ENCODE peak calls at places on chromosomes 6 and 20, in ten cellular contexts. M, L, C, Z, H, A, W, E, P and F are unnamed samples.

GRCh38 chr20:25277051-25277801 is 29.3 kb downstream of the PYGB start:
- DNase-seq in M (no peak), L (peak; percentile 39), C (no peak), Z (peak; percentile 37), H (no peak), A (no peak), W (peak; percentile 71), E (no peak), P (no peak), F (no peak)

GRCh38 chr6:81814365-81815109 is 62.1 kb upstream of the TENT5A start:
- DNase-seq in M (peak; percentile 44), L (no peak), C (no peak), Z (no peak), H (no peak), A (peak; percentile 51), W (no peak), E (no peak), P (no peak), F (peak; percentile 3)

GRCh38 chr6:113930183-113930582 is 40.8 kb downstream of the HDAC2 start:
- DNase-seq in M (no peak), L (no peak), C (no peak), Z (no peak), H (no peak), A (no peak), W (no peak), E (no peak), P (no peak), F (no peak)

GRCh38 chr20:63625771-63626423 is 1.0 kb downstream of the GMEB2 start:
- DNase-seq in M (peak; percentile 51), L (no peak), C (peak; percentile 62), Z (peak; percentile 44), H (no peak), A (peak; percentile 12), W (peak; percentile 46), E (peak; percentile 22), P (peak; percentile 24), F (no peak)

GRCh38 chr6:41408576-41408975 is 73.2 kb downstream of the NCR2 start:
- DNase-seq in M (no peak), L (no peak), C (no peak), Z (no peak), H (no peak), A (no peak), W (no peak), E (no peak), P (no peak), F (no peak)

GRCh38 chr6:33384581-33385020 is 7.0 kb upstream of the KIFC1 start:
- DNase-seq in M (peak; percentile 63), L (no peak), C (no peak), Z (no peak), H (no peak), A (peak; percentile 67), W (no peak), E (peak; percentile 38), P (no peak), F (peak; percentile 58)

GRCh38 chr6:52513896-52514295 is 63.0 kb downstream of the TRAM2 start:
- DNase-seq in M (no peak), L (no peak), C (no peak), Z (no peak), H (no peak), A (no peak), W (no peak), E (no peak), P (no peak), F (no peak)

GRCh38 chr20:16580596-16580995 is 7.3 kb upstream of the KIF16B start:
- DNase-seq in M (no peak), L (no peak), C (no peak), Z (no peak), H (no peak), A (no peak), W (no peak), E (no peak), P (no peak), F (no peak)

GRCh38 chr6:110140650-110141049 is 38.8 kb downstream of the WASF1 start:
- DNase-seq in M (peak; percentile 15), L (no peak), C (no peak), Z (no peak), H (no peak), A (peak; percentile 18), W (no peak), E (peak; percentile 51), P (no peak), F (peak; percentile 57)

GRCh38 chr6:44043479-44044153 is 83.6 kb downstream of the MRPL14 start:
- DNase-seq in M (no peak), L (peak; percentile 43), C (peak; percentile 68), Z (peak; percentile 40), H (no peak), A (no peak), W (peak; percentile 60), E (no peak), P (no peak), F (no peak)

GRCh38 chr6:158152659-158153058 is 15.4 kb downstream of the SERAC1 start:
- DNase-seq in M (no peak), L (no peak), C (no peak), Z (no peak), H (no peak), A (peak; percentile 59), W (no peak), E (no peak), P (no peak), F (no peak)

GRCh38 chr6:8157839-8158238 is 55.5 kb upstream of the EEF1E1 start:
- DNase-seq in M (no peak), L (no peak), C (no peak), Z (no peak), H (no peak), A (no peak), W (no peak), E (no peak), P (no peak), F (no peak)

GRCh38 chr6:56708810-56709597 is 66.3 kb upstream of the DST start:
- DNase-seq in M (peak; percentile 79), L (no peak), C (peak; percentile 52), Z (no peak), H (no peak), A (peak; percentile 85), W (no peak), E (no peak), P (no peak), F (peak; percentile 79)

DNA sequence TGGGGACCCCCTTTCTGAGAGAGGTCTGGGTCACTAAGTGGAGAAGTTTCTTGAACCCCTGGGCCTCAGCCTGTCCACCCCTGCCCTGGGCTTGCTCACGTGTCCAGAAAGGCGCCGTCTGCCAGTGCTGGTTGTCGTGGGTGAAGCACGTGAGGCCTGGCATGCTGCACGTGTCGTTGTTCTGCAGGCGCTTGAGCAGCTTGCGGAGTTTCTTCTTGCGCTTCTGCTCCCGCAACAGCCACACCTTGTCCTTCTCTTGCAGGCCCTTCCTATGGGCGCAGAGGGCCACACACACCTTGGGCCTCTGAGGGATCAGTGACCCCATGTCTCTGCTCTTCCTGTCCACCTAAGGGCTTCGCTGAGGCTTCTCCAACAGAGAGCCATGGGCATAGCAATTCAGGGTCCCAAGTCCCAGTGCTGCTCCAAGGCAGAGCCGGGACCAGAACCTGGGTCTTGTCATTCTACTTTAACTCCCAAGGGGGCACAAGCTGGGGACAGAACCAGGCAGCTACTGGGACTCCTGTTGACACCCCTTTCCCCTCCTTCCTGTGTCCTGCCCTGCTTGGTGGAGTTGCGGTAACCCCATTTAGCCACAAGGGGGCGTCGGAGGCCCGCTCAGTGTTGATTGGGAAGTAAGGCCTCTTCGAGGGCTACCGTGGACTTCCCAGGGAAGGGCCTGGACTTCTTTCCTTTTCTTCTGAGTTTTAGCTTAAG is 121.8 kb downstream of the SULF2 start:
- DNase-seq in M (peak; percentile 62), L (peak; percentile 87), C (peak; percentile 88), Z (peak; percentile 83), H (peak; percentile 40), A (peak; percentile 86), W (peak; percentile 69), E (peak; percentile 64), P (peak; percentile 73), F (peak; percentile 69)
- TF ChIP-seq CTCF in M (peak; percentile 96), L (peak; percentile 94), C (peak; percentile 92), Z (peak; percentile 98), H (peak; percentile 98), A (peak; percentile 98), W (peak; percentile 99), E (peak; percentile 98), P (peak; percentile 87), F (peak; percentile 99)

DNA sequence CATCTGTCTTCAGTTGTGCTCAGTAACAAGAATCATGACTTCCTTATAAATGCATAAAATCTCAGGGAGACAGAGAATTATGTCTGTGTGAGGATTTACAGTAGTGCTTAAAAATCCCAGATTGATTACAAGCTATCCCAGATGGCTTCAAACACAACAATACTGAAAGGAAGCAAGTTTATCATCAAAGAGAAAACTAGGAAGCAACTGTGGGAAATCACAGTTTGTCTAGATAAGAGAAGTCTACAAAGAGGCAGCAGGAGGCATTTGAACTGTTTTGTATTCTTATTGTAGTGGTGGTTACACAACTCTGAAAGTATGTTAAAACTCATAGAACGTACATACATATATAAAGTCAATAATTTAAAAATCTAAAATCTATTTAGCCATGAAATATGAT is 104.4 kb upstream of the SALL4 start:
- DNase-seq in M (no peak), L (no peak), C (no peak), Z (no peak), H (no peak), A (no peak), W (no peak), E (no peak), P (no peak), F (no peak)
- TF ChIP-seq CTCF in M (no peak), L (no peak), C (no peak), Z (no peak), H (no peak), A (no peak), W (no peak), E (no peak), P (no peak), F (no peak)

DNA sequence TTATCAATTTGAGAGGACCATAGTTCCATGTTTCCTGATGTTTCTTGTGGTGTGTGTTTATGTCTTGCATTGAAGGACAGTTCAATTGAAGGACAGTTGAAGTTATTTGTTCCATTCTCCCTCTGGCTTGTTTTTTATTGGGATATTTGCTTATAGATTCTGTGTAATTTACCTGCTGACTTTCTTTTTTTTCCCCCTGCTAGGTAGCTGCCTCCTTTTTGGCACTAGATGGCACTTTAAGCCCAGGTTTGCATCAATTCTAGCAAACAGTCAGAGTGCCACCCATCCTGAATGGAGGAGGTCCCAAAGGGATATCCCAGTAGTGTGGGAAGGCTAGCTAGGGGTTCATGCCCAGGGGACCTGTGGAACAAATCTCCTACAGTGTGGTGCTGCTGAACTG is 78.1 kb downstream of the CFAP61 start:
- DNase-seq in M (no peak), L (no peak), C (no peak), Z (no peak), H (no peak), A (peak; percentile 71), W (no peak), E (peak; percentile 3), P (no peak), F (no peak)
- TF ChIP-seq CTCF in M (no peak), L (no peak), C (no peak), Z (no peak), H (peak; percentile 29), A (peak; percentile 84), W (no peak), E (peak; percentile 23), P (no peak), F (peak; percentile 25)

GRCh38 chr6:107612762-107613415 is 123.0 kb downstream of the SOBP start:
- DNase-seq in M (peak; percentile 12), L (no peak), C (no peak), Z (no peak), H (no peak), A (no peak), W (no peak), E (no peak), P (no peak), F (no peak)
- TF ChIP-seq CTCF in M (no peak), L (no peak), C (no peak), Z (no peak), H (no peak), A (no peak), W (peak; percentile 23), E (no peak), P (no peak), F (no peak)

GRCh38 chr20:41466836-41467619 is 100.4 kb upstream of the EMILIN3 start:
- DNase-seq in M (no peak), L (no peak), C (no peak), Z (no peak), H (no peak), A (no peak), W (no peak), E (no peak), P (no peak), F (no peak)
- TF ChIP-seq CTCF in M (no peak), L (no peak), C (no peak), Z (no peak), H (no peak), A (peak; percentile 42), W (no peak), E (no peak), P (no peak), F (peak; percentile 14)